ENCODE peak calls at places on chromosomes 4 and X, in four cellular contexts. R, F, X and O are unnamed samples.
A peak's percentile ranks its signal among the peaks of the same experiment; 100 is the strongest.

GRCh38 chr4:114038762-114039392 is 59.4 kb upstream of the ARSJ start:
- DNase-seq in R (no peak), F (no peak), X (no peak), O (no peak)

GRCh38 chr4:15653864-15654391 is 1.2 kb downstream of the FBXL5 start:
- DNase-seq in R (no peak), F (no peak), X (peak; percentile 54), O (no peak)

GRCh38 chr4:139576219-139576618 is 20.2 kb upstream of the SETD7 start:
- DNase-seq in R (no peak), F (no peak), X (no peak), O (no peak)

GRCh38 chrX:19513383-19513782 is 1.9 kb downstream of the MAP3K15 start:
- DNase-seq in R (no peak), F (no peak), X (peak; percentile 22), O (no peak)

GRCh38 chrX:74534569-74535038 is 79.8 kb downstream of the RLIM start:
- DNase-seq in R (peak; percentile 36), F (no peak), X (no peak), O (no peak)

GRCh38 chrX:15310117-15310516 is 5.3 kb downstream of the ASB11 start:
- DNase-seq in R (no peak), F (no peak), X (no peak), O (no peak)

GRCh38 chrX:44344687-44345086 is 1.2 kb upstream of the EFHC2 start:
- DNase-seq in R (no peak), F (no peak), X (no peak), O (no peak)

GRCh38 chr4:38055566-38055965 is 95.4 kb downstream of the PTTG2 start:
- DNase-seq in R (no peak), F (no peak), X (peak; percentile 37), O (no peak)

GRCh38 chr4:168221298-168221697 is 97.3 kb downstream of the DDX60 start:
- DNase-seq in R (no peak), F (no peak), X (no peak), O (no peak)

GRCh38 chr4:90958256-90958895 is 831.2 kb downstream of the CCSER1 start:
- DNase-seq in R (no peak), F (peak; percentile 18), X (no peak), O (no peak)

GRCh38 chr4:76232681-76233080 is 18.8 kb upstream of the FAM47E start:
- DNase-seq in R (no peak), F (no peak), X (no peak), O (no peak)
- H3K27ac ChIP-seq in R (no peak overlapping the region), F (no peak overlapping the region), X (no peak overlapping the region), O (no peak overlapping the region)

DNA sequence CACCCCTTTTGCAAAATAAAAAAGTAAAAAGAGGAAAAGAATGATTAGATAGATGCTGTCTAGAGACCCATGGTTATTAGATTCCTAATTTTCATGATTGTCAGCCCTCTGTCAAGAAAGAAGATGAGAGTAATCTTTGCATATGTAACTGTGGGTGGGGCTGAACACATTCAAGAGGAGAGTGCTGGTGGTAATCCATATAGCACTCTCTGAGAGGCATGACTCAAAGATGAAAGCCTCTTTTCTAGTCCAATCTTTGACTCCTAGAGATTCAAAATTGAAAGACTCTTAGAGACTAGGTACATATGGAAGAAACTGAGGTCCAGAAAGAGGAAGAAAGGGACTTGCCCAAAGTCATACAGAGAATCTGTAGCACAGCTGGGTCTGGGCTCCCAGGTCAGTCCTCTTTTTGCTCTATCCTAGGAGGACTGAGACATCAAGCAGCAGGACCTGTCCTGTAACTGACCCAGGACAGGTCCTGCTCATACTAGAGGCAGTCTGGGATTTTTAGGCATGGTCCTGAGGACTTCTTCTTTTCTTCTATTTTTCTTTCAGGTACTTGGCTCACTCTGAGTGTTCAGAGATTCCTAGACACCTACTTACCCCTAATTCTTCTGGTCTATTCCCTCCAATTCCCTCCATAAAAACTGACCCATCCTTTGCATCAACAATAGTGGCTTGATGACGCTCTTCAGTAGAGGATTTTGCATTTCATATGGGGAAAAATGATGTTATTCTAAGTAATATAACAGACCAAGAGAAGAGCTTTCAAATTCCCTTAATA is 23.8 kb downstream of the VSIG4 start:
- DNase-seq in R (no peak), F (no peak), X (no peak), O (no peak)
- H3K4me3 ChIP-seq in R (peak overlapping the region; percentile 15), F (no peak overlapping the region), X (no peak overlapping the region), O (no peak overlapping the region)

DNA sequence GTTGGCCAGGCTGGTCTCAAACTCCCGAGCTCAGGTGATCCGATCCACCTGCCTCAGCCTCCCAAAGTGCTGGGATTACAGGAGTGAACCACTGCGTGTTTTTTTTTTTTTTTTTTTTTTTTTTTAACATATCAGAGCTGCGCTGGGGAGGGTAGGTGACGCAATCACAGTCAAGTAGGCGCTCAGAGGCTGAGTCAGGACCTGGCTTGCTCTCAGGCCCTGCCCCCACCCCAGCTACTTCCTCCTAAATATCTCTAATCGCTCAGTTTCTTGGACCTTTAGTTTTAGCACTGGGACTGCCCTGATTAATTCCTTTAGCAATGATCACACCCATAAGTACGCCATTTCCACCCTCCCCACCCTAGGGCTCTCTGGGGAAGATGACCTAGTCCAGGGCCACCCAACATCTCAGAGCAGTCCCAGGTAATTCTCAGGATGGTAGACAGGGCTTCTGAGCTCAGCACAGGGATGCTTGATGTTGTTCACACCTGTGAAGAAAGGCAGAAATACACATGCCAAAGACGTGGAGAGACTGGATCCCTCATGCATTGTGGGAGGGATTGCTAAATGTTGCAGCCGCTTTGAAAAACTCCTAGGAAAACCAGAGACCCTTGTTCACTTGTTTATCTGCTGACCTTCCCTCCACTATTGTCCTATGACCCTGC is 50.2 kb downstream of the DDX3X start:
- DNase-seq in R (no peak), F (peak; percentile 51), X (no peak), O (no peak)
- TF ChIP-seq SIN3A in R (no peak), F (no peak), X (no peak), O (no peak)

DNA sequence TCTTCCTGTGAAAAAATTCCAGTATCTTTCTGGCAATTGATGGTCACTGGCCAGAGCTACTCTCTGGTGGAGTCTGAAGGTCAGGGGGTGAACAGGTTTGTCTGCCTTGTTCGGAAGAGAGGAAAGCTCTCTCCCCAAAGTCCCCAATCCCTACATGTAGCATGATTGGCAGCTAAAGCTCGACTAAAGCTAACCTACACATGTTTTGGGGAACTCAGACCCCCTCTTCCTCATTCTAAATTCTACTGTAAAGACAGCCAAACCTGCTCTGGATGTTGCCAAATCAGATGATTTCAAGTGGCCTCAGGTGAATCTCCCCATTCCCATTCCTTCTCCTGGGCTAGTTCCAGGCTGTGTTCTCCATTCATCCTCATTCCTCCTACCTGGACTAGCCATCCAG is 84.1 kb downstream of the MSN start:
- DNase-seq in R (no peak), F (no peak), X (no peak), O (no peak)
- H3K27ac ChIP-seq in R (no peak overlapping the region), F (no peak overlapping the region), X (no peak overlapping the region), O (no peak overlapping the region)

DNA sequence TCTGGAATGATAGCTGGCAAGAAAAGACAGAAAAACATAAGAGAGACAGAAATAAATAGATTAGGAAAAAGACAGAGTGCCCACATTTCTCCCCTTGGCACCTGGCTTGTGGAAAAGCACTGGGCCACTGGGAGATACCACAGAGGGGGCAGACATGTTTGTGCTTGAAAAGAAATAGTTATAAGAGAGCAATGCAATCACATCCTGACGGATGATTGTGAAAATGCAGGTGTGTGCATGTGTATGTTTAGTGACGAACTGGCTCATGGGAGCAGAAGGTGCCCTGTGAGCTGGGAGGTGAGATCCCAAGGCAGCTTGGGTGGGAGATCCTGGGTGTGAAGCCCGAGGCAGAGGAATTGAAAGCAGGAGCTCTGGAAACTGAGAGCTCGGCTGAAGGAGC is 617.9 kb downstream of the BCOR start:
- DNase-seq in R (no peak), F (no peak), X (no peak), O (no peak)
- H3K4me3 ChIP-seq in R (no peak overlapping the region), F (no peak overlapping the region), X (no peak overlapping the region), O (no peak overlapping the region)

DNA sequence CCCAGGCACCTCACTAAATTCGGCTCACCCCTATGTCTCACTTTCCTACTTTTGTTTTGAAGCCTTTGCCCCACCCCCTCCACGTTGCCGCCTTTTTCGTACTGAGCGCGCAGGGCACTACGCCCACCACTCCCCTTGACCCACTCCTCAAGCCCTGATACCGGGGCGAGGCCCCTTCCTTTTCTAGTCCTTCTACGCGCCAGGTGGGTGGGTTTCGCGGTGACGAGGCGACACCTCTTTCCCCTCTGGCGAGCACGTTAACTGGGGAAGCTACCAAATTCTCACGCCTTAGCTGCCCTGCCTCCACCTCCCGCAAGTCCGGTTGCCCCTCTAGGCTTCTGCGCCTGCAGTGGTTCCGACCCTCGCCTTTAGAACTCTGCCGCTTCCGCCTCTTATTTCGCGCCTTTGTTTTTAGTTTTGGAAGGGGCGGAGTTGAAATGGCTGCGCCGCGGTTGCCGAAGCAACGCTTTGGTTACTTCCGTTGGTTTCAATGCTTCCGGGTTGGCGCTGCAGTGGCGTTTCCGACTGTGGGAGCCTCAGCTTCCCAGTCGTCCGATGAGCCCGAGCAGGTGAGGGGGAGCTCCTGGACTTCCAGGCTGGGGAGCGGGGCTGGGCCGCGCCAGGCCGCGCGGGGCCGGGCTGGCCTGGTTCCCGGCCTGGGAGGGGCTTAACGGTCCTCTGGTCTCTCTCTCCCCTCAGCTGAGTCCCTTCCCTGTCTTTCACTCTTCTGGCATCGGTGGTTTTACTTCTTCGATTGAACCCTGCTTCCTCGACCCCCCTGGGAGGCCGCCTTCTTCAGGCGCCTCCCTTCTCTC is at the start of gene SLC25A14:
- DNase-seq in R (peak; percentile 38), F (peak; percentile 51), X (peak; percentile 74), O (peak; percentile 22)
- TF ChIP-seq SIN3A in R (peak; percentile 95), F (peak; percentile 72), X (peak; percentile 32), O (no peak)

GRCh38 chr4:26345541-26345940 is 24.7 kb downstream of the RBPJ start:
- DNase-seq in R (no peak), F (no peak), X (no peak), O (no peak)
- H3K27ac ChIP-seq in R (peak overlapping the region; percentile 11), F (no peak overlapping the region), X (no peak overlapping the region), O (no peak overlapping the region)

DNA sequence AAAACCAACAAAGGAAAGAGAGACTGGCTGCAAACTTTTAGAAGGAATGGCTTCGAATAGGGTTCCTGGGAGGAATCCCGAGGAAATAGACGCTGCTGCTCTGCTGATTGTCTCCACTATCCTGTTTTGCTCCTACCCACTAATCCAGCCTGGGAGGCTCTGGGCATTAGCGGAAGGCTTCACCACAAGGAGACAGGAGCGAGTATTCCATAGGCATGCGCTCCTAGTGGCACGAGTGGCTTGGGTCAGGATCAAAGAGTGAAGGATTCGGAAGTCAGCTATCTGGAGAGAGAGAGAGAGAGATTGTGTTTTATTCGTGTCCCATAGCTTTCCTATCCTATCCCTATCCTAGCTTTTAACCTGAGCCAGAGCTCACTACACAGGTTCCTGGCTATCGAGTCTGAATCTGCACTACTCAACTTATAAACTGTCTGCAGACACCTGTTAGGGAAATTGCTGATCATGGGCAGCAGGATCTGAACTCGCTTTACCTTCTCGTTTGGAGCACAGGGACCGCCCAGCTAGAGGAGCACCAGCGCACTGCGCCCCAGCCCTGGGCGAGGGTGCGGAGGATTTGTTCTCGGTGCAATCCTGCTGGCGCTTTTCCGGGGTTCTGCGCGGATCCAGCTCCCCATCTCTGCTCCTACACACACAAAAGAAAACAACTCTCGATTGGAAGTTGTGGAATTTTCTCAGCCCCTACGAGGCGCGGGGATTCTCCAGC is 740 bp upstream of the NPY2R start:
- DNase-seq in R (no peak), F (no peak), X (peak; percentile 47), O (no peak)
- H3K4me3 ChIP-seq in R (no peak overlapping the region), F (no peak overlapping the region), X (peak overlapping the region; percentile 42), O (peak overlapping the region; percentile 11)